ENCODE peak calls at places on chromosomes 13 and 19, in ten cellular contexts. D, U, Q, B, X, J, L, N, F and G are unnamed samples. For H3K27me3, the result is how much of the 10 kb centered on the place peaks cover.

GRCh38 chr19:16571689-16572331 is 405 bp downstream of the SLC35E1 start:
- DNase-seq in D (peak), U (no peak), Q (no peak), B (peak), X (no peak), J (peak), L (no peak), N (no peak), F (peak), G (peak)

GRCh38 chr13:91078093-91078679 is 269.3 kb upstream of the MIR17HG start:
- DNase-seq in D (peak), U (no peak), Q (peak), B (peak), X (no peak), J (no peak), L (no peak), N (no peak), F (peak), G (peak)

GRCh38 chr19:29596080-29596479 is 10.0 kb upstream of the POP4 start:
- DNase-seq in D (no peak), U (no peak), Q (no peak), B (no peak), X (peak), J (no peak), L (no peak), N (no peak), F (no peak), G (no peak)

GRCh38 chr13:42396501-42396900 is 124.5 kb downstream of the AKAP11 start:
- DNase-seq in D (no peak), U (no peak), Q (no peak), B (no peak), X (no peak), J (peak), L (no peak), N (no peak), F (no peak), G (no peak)

GRCh38 chr19:23597661-23598060 is 89.4 kb downstream of the ZNF675 start:
- DNase-seq in D (no peak), U (no peak), Q (no peak), B (no peak), X (no peak), J (no peak), L (no peak), N (no peak), F (no peak), G (no peak)

GRCh38 chr19:2371656-2372055 is 11.6 kb downstream of the TMPRSS9 start:
- DNase-seq in D (peak), U (no peak), Q (no peak), B (no peak), X (no peak), J (peak), L (no peak), N (no peak), F (no peak), G (no peak)

GRCh38 chr13:48318014-48318713 is 14.6 kb downstream of the RB1 start:
- DNase-seq in D (no peak), U (no peak), Q (no peak), B (no peak), X (no peak), J (no peak), L (no peak), N (peak), F (no peak), G (peak)

GRCh38 chr13:91162180-91162579 is 185.3 kb upstream of the MIR17HG start:
- DNase-seq in D (no peak), U (no peak), Q (peak), B (no peak), X (no peak), J (no peak), L (no peak), N (no peak), F (no peak), G (no peak)

GRCh38 chr13:76884571-76885202 is 1.5 kb downstream of the KCTD12 start:
- DNase-seq in D (peak), U (no peak), Q (no peak), B (peak), X (no peak), J (peak), L (no peak), N (peak), F (peak), G (no peak)

GRCh38 chr13:42548731-42549554 is 25.0 kb upstream of the TNFSF11 start:
- DNase-seq in D (no peak), U (no peak), Q (no peak), B (peak), X (peak), J (no peak), L (no peak), N (peak), F (no peak), G (peak)

GRCh38 chr13:19172007-19172646 is 9.5 kb downstream of the TUBA3C start:
- DNase-seq in D (no peak), U (no peak), Q (no peak), B (no peak), X (no peak), J (no peak), L (no peak), N (no peak), F (no peak), G (no peak)

GRCh38 chr19:43820098-43820860 is 6.8 kb upstream of the ZNF283 start:
- DNase-seq in D (peak), U (no peak), Q (no peak), B (peak), X (no peak), J (peak), L (peak), N (peak), F (no peak), G (no peak)

GRCh38 chr19:13104848-13105646 is 2.4 kb upstream of the LYL1 start:
- DNase-seq in D (no peak), U (no peak), Q (no peak), B (no peak), X (peak), J (no peak), L (no peak), N (peak), F (no peak), G (peak)

GRCh38 chr13:44273991-44274810 is 99.4 kb upstream of the SERP2 start:
- DNase-seq in D (peak), U (no peak), Q (no peak), B (peak), X (no peak), J (no peak), L (no peak), N (no peak), F (peak), G (peak)

GRCh38 chr19:2239771-2240770 is 3.4 kb downstream of the SF3A2 start:
- DNase-seq in D (peak), U (no peak), Q (peak), B (peak), X (no peak), J (no peak), L (no peak), N (peak), F (no peak), G (no peak)

GRCh38 chr13:92590503-92590908 is 636.1 kb upstream of the GPC6 start:
- DNase-seq in D (no peak), U (no peak), Q (no peak), B (peak), X (no peak), J (no peak), L (no peak), N (no peak), F (no peak), G (no peak)

GRCh38 chr13:26062853-26063444 is 11.1 kb upstream of the SHISA2 start:
- DNase-seq in D (peak), U (no peak), Q (peak), B (peak), X (no peak), J (peak), L (no peak), N (no peak), F (peak), G (no peak)
- H3K27me3 ChIP-seq in D (under half), U (under half), Q (under half), B (under half), X (under half), J (under half), L (under half), N (under half), F (under half), G (under half)

DNA sequence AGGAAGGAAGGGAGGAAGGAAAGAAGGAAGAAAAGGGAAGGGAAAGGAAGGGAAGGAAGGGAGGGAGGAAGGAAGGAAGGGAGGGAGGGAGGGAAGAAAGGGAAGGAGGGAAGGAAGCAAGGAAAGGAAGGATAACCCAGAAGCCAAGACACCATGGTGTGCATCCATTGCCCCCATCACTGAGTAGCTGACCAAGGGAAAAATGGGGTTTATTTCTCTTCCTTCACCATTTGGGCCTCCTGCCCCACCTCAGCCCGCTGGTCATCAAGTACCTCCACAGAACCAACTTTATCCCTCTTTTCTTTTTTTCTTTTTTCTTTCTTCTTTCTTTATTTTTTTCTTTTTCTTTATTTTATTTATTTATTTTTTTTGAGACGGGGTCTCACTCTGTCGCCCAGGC is 20.4 kb downstream of the CABP5 start:
- DNase-seq in D (no peak), U (no peak), Q (no peak), B (no peak), X (no peak), J (no peak), L (no peak), N (no peak), F (no peak), G (no peak)
- H3K27me3 ChIP-seq in D (under half), U (under half), Q (under half), B (under half), X (under half), J (under half), L (under half), N (under half), F (under half), G (under half)

DNA sequence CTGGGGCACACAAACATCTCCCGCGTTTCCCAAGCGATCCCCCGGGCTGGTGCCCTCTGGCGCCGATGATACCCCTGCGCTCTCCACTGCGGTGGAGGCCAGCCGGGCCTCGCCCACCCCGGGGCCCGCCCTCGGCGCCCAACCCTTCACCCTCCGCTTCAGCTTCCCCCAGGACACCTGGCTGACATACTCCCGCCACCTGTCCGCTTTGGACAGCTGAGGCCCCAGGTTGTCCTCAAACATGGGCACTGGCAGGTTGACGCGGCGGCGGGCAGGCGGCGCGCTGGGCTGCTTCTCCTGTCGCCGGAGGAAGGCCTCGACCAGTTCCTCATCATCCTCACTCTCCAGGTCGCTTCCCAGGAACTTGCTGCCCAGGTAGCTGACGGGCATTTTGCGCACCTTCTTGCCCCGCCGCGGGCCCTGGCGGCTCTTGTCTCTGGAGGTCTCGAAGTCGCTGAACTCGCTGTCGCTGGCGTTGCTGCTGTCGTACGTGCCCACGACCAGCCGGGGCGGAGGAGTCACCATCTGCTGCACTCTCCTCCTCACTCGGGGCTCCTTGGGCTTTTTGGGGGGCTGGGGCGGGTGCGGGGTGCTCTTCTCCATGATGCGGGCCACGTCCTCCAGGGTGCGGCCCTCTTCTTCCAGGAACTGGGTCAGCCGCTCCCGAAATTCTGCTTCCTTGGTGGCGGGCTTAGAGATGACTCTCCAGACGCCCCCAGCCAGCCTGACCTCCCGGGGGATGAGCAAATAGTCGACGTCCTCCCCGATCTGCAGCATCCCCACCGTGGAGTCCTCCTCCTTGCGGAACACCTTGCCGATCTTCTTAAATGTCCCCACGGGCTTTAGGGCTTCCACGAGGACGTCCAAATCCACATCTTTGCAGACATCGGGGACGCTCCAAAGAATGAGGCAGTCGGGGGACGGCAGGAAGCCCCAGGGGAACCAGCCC is 1.1 kb downstream of the CCDC8 start:
- DNase-seq in D (peak), U (no peak), Q (peak), B (no peak), X (no peak), J (no peak), L (no peak), N (peak), F (peak), G (no peak)
- H3K27me3 ChIP-seq in D (under half), U (under half), Q (under half), B (under half), X (under half), J (under half), L (under half), N (under half), F (under half), G (under half)

GRCh38 chr19:55068803-55069136 is 5.8 kb upstream of the RDH13 start:
- DNase-seq in D (no peak), U (no peak), Q (no peak), B (no peak), X (no peak), J (no peak), L (no peak), N (no peak), F (no peak), G (no peak)
- H3K27me3 ChIP-seq in D (under half), U (under half), Q (half or more), B (half or more), X (under half), J (under half), L (under half), N (under half), F (under half), G (under half)

DNA sequence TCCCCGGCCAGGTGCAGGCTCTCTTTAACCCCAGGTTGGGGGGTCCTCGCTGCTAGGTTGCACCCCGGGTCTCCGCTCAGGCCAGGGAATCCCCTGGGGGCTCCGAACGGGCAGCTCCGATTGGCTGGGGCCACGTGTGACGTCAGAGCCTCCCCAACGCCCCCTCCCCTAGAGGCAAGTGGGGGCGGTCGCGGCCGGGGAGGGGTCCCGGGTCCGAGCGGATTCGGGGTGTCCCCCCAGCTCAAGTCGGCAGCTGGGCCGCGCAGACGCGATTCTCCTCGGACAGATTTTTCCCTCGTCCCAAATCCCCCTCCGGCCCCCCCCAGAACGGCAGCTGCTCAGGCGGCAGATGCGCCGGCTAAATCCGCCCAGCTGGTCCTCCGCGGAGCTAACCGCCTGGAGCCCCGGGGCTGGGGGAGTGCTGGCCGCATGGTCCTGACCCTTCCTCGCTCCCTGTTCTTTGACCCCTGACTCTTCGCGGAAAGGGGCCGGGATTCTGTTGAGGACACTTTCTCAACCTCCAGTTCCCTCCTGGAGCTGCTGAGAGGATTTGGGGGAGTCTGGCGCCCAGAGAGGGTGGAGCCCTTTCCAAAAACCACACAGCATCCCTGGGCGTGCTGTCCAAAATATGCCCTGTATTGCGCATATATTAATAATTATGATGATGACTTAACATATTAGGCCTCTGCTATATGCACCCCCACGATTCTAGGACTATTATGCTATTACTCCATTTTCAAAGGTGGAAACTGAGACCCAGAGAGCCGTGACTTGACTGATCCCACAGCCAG is 25.4 kb upstream of the SEMA6B start:
- DNase-seq in D (no peak), U (no peak), Q (peak), B (peak), X (no peak), J (no peak), L (no peak), N (no peak), F (no peak), G (no peak)
- H3K27me3 ChIP-seq in D (under half), U (under half), Q (under half), B (under half), X (under half), J (under half), L (half or more), N (under half), F (under half), G (under half)

GRCh38 chr13:111120422-111120821 is 5.3 kb downstream of the ARHGEF7 start:
- DNase-seq in D (no peak), U (no peak), Q (no peak), B (no peak), X (no peak), J (no peak), L (no peak), N (no peak), F (no peak), G (no peak)
- H3K27me3 ChIP-seq in D (under half), U (under half), Q (under half), B (under half), X (under half), J (under half), L (under half), N (under half), F (under half), G (under half)

DNA sequence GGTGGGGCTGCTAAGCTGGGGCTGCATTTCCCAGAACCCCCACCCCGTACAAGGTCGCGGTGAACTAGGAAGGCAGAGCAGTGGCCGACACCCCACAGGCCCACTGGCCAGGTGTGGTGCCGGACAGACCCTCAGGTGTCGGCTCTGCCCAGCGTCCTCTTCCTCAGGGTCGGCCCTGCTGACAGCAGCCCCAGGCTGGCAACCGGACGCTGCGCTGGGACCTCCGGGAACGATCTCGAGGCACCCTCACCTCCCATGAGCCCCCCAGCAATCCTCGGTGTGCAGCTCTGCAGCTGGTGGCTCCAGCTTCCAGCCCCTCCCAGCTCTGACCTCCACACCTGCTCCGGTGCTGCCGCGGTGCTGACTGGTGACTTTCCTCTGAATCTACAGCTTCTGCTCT is 142.9 kb upstream of the SPACA7 start:
- DNase-seq in D (no peak), U (no peak), Q (no peak), B (no peak), X (peak), J (no peak), L (no peak), N (no peak), F (no peak), G (no peak)
- H3K27me3 ChIP-seq in D (under half), U (under half), Q (under half), B (under half), X (under half), J (under half), L (under half), N (under half), F (under half), G (under half)